ENCODE peak calls at places on chromosomes 6 and 20, in seven cellular contexts. H is brain microvascular endothelial cell, L is activated gamma-delta T cell, Y is HepG2, A is fibroblast of pulmonary artery, S is iPS DF 19.7, P is IMR-90. N is an unnamed sample.

GRCh38 chr6:149246691-149247384 is 70.7 kb upstream of the TAB2 start:
- DNase-seq in A (no peak), Y (no peak), S (no peak), L (no peak), H (no peak), P (no peak), N (no peak)

GRCh38 chr6:119195848-119196247 is 117.4 kb upstream of the FAM184A start:
- DNase-seq in H (no peak), P (no peak), L (no peak), S (no peak), Y (no peak), A (no peak), N (no peak)

GRCh38 chr6:41937881-41938574 is 3.6 kb downstream of the CCND3 start:
- DNase-seq in H (no peak), L (no peak), S (no peak), Y (no peak), A (peak), P (no peak), N (no peak)

GRCh38 chr20:56223352-56223751 is 25.2 kb upstream of the MC3R start:
- DNase-seq in Y (no peak), L (no peak), H (no peak), S (no peak), P (no peak), A (no peak), N (no peak)

GRCh38 chr6:56490994-56491393 is 151.7 kb downstream of the DST start:
- DNase-seq in S (no peak), H (peak), L (no peak), A (peak), P (peak), Y (no peak), N (no peak)

GRCh38 chr6:131572686-131573415 is at the start of gene ARG1:
- DNase-seq in A (no peak), Y (no peak), P (no peak), H (no peak), S (no peak), L (no peak), N (no peak)

GRCh38 chr6:69994251-69994650 is 127.9 kb downstream of the COL19A1 start:
- DNase-seq in S (no peak), A (no peak), Y (no peak), P (no peak), H (peak), L (no peak), N (no peak)

GRCh38 chr6:136920216-136920857 is 1.8 kb upstream of the SLC35D3 start:
- DNase-seq in P (no peak), S (no peak), A (no peak), H (no peak), Y (no peak), L (no peak), N (no peak)

GRCh38 chr6:3566812-3567211 is 110.0 kb upstream of the SLC22A23 start:
- DNase-seq in H (peak), L (no peak), Y (no peak), A (peak), P (peak), S (no peak), N (no peak)

GRCh38 chr6:25586927-25587326 is 65.1 kb upstream of the SCGN start:
- DNase-seq in H (no peak), A (no peak), P (no peak), L (no peak), Y (no peak), S (no peak), N (no peak)

GRCh38 chr6:158142789-158143188 is 25.3 kb downstream of the SERAC1 start:
- DNase-seq in H (peak), Y (peak), A (peak), P (peak), L (no peak), S (no peak), N (no peak)

GRCh38 chr6:79111549-79111948 is 33.5 kb upstream of the PHIP start:
- DNase-seq in Y (no peak), P (no peak), H (no peak), A (no peak), L (no peak), S (no peak), N (no peak)

GRCh38 chr20:48866936-48867335 is 39.1 kb upstream of the PREX1 start:
- DNase-seq in H (no peak), Y (no peak), L (no peak), S (no peak), A (no peak), P (no peak), N (no peak)

GRCh38 chr6:87016772-87017171 is 78.1 kb downstream of the CGA start:
- DNase-seq in P (no peak), L (no peak), S (no peak), A (no peak), H (no peak), Y (no peak), N (no peak)

GRCh38 chr6:41271901-41272395 is 14.5 kb downstream of the TREM1 start:
- DNase-seq in H (no peak), Y (no peak), P (no peak), S (no peak), L (no peak), A (no peak), N (no peak)

GRCh38 chr6:135250234-135250633 is 69.1 kb downstream of the MYB start:
- DNase-seq in Y (no peak), S (no peak), H (no peak), L (no peak), P (no peak), A (no peak), N (no peak)

GRCh38 chr6:125906158-125906998 is 50.2 kb upstream of the HINT3 start:
- DNase-seq in L (no peak), Y (peak), S (no peak), A (peak), P (peak), H (peak), N (peak)

GRCh38 chr6:124028117-124028516 is 224.5 kb downstream of the NKAIN2 start:
- DNase-seq in S (no peak), Y (no peak), H (no peak), P (no peak), L (no peak), A (no peak), N (no peak)

GRCh38 chr6:33837971-33838665 is 34.3 kb upstream of the MLN start:
- DNase-seq in A (peak), H (no peak), Y (no peak), S (no peak), P (peak), L (no peak), N (no peak)

GRCh38 chr6:109527989-109528388 is 45.0 kb upstream of the ZBTB24 start:
- DNase-seq in L (no peak), S (no peak), P (peak), H (no peak), A (peak), Y (peak), N (peak)

GRCh38 chr6:108735310-108735990 is 112.8 kb upstream of the ARMC2 start:
- DNase-seq in A (no peak), Y (no peak), S (no peak), P (no peak), L (no peak), H (no peak), N (no peak)

GRCh38 chr6:145815351-145815772 is 767 bp upstream of the FBXO30 start:
- DNase-seq in A (no peak), Y (no peak), P (peak), H (peak), S (no peak), L (no peak), N (peak)

GRCh38 chr20:61584851-61585250 is 332.8 kb downstream of the CDH4 start:
- DNase-seq in H (no peak), P (no peak), L (no peak), A (no peak), Y (no peak), S (no peak), N (no peak)

GRCh38 chr6:41197234-41197633 is 3.7 kb downstream of the TREML2 start:
- DNase-seq in P (no peak), Y (no peak), L (no peak), S (no peak), H (no peak), A (no peak), N (no peak)

GRCh38 chr6:168596316-168596715 is 155.3 kb downstream of the SMOC2 start:
- DNase-seq in Y (no peak), P (no peak), S (no peak), L (no peak), A (no peak), H (no peak), N (no peak)

GRCh38 chr6:111872521-111873177 is 603 bp downstream of the FYN start:
- DNase-seq in Y (no peak), H (peak), L (peak), A (peak), S (no peak), P (peak), N (peak)

GRCh38 chr20:23291575-23292240 is 58.9 kb upstream of the NXT1 start:
- DNase-seq in S (no peak), A (no peak), Y (no peak), P (no peak), L (no peak), H (no peak), N (no peak)

GRCh38 chr20:62761058-62761758 is 35.1 kb upstream of the MRGBP start:
- DNase-seq in Y (no peak), L (no peak), S (no peak), P (no peak), H (no peak), A (no peak), N (no peak)

GRCh38 chr20:50221501-50222323 is 31.1 kb downstream of the CEBPB start:
- DNase-seq in S (no peak), H (no peak), Y (no peak), L (no peak), A (peak), P (peak), N (no peak)

GRCh38 chr6:122623279-122623678 is 13.1 kb downstream of the PKIB start:
- DNase-seq in Y (peak), H (no peak), P (no peak), A (peak), S (no peak), L (no peak), N (no peak)

N was measured in D341Med.